ENCODE peak calls at places on chromosomes 12 and 14, in eight cellular contexts. One of them, this sample, is unnamed.

GRCh38 chr12:56634242-56634836 is 4.2 kb upstream of the BAZ2A start:
- DNase-seq in fibroblast of pulmonary artery: no peak
- DNase-seq in mesendoderm: peak; percentile 87
- DNase-seq in Peyer's patch: peak; percentile 73
- DNase-seq in stimulated activated CD4-positive, alpha-beta T cell treated with anti-CD3 and anti-CD28 coated beads, Interleukin-4, amount 100 ng/mL, for 24 hours: peak; percentile 26
- DNase-seq in OCI-LY7: peak; percentile 46
- DNase-seq in IMR-90: no peak
- DNase-seq in HT-29: peak; percentile 83
- DNase-seq in this sample: no peak

GRCh38 chr12:6158263-6158662 is 33.8 kb upstream of the VWF start:
- DNase-seq in fibroblast of pulmonary artery: peak; percentile 30
- DNase-seq in mesendoderm: no peak
- DNase-seq in Peyer's patch: no peak
- DNase-seq in stimulated activated CD4-positive, alpha-beta T cell treated with anti-CD3 and anti-CD28 coated beads, Interleukin-4, amount 100 ng/mL, for 24 hours: no peak
- DNase-seq in OCI-LY7: no peak
- DNase-seq in IMR-90: no peak
- DNase-seq in HT-29: no peak
- DNase-seq in this sample: no peak

GRCh38 chr14:69651653-69652052 is 40.3 kb downstream of the SUSD6 start:
- DNase-seq in fibroblast of pulmonary artery: no peak
- DNase-seq in mesendoderm: no peak
- DNase-seq in Peyer's patch: no peak
- DNase-seq in stimulated activated CD4-positive, alpha-beta T cell treated with anti-CD3 and anti-CD28 coated beads, Interleukin-4, amount 100 ng/mL, for 24 hours: no peak
- DNase-seq in OCI-LY7: no peak
- DNase-seq in IMR-90: peak; percentile 28
- DNase-seq in HT-29: no peak
- DNase-seq in this sample: no peak

GRCh38 chr14:53953828-53954550 is 2.6 kb downstream of the BMP4 start:
- DNase-seq in fibroblast of pulmonary artery: peak; percentile 39
- DNase-seq in mesendoderm: peak; percentile 66
- DNase-seq in Peyer's patch: peak; percentile 71
- DNase-seq in stimulated activated CD4-positive, alpha-beta T cell treated with anti-CD3 and anti-CD28 coated beads, Interleukin-4, amount 100 ng/mL, for 24 hours: no peak
- DNase-seq in OCI-LY7: no peak
- DNase-seq in IMR-90: peak; percentile 29
- DNase-seq in HT-29: peak; percentile 54
- DNase-seq in this sample: no peak

GRCh38 chr12:47014474-47014873 is 64.9 kb upstream of the PCED1B start:
- DNase-seq in fibroblast of pulmonary artery: peak; percentile 86
- DNase-seq in mesendoderm: no peak
- DNase-seq in Peyer's patch: no peak
- DNase-seq in stimulated activated CD4-positive, alpha-beta T cell treated with anti-CD3 and anti-CD28 coated beads, Interleukin-4, amount 100 ng/mL, for 24 hours: no peak
- DNase-seq in OCI-LY7: no peak
- DNase-seq in IMR-90: peak; percentile 96
- DNase-seq in HT-29: no peak
- DNase-seq in this sample: peak; percentile 24

GRCh38 chr14:68941820-68942219 is 37.3 kb downstream of the ACTN1 start:
- DNase-seq in fibroblast of pulmonary artery: peak; percentile 92
- DNase-seq in mesendoderm: peak; percentile 99
- DNase-seq in Peyer's patch: no peak
- DNase-seq in stimulated activated CD4-positive, alpha-beta T cell treated with anti-CD3 and anti-CD28 coated beads, Interleukin-4, amount 100 ng/mL, for 24 hours: no peak
- DNase-seq in OCI-LY7: no peak
- DNase-seq in IMR-90: peak; percentile 90
- DNase-seq in HT-29: peak; percentile 53
- DNase-seq in this sample: no peak

GRCh38 chr14:25094171-25094907 is 44.4 kb upstream of the STXBP6 start:
- DNase-seq in fibroblast of pulmonary artery: no peak
- DNase-seq in mesendoderm: peak; percentile 43
- DNase-seq in Peyer's patch: no peak
- DNase-seq in stimulated activated CD4-positive, alpha-beta T cell treated with anti-CD3 and anti-CD28 coated beads, Interleukin-4, amount 100 ng/mL, for 24 hours: no peak
- DNase-seq in OCI-LY7: no peak
- DNase-seq in IMR-90: peak; percentile 45
- DNase-seq in HT-29: no peak
- DNase-seq in this sample: peak; percentile 73

GRCh38 chr12:69397978-69398377 is 38.4 kb downstream of the YEATS4 start:
- DNase-seq in fibroblast of pulmonary artery: peak; percentile 80
- DNase-seq in mesendoderm: no peak
- DNase-seq in Peyer's patch: no peak
- DNase-seq in stimulated activated CD4-positive, alpha-beta T cell treated with anti-CD3 and anti-CD28 coated beads, Interleukin-4, amount 100 ng/mL, for 24 hours: no peak
- DNase-seq in OCI-LY7: no peak
- DNase-seq in IMR-90: peak; percentile 62
- DNase-seq in HT-29: no peak
- DNase-seq in this sample: no peak

GRCh38 chr12:98388126-98388525 is 127.3 kb upstream of the TMPO start:
- DNase-seq in fibroblast of pulmonary artery: no peak
- DNase-seq in mesendoderm: no peak
- DNase-seq in Peyer's patch: no peak
- DNase-seq in stimulated activated CD4-positive, alpha-beta T cell treated with anti-CD3 and anti-CD28 coated beads, Interleukin-4, amount 100 ng/mL, for 24 hours: no peak
- DNase-seq in OCI-LY7: no peak
- DNase-seq in IMR-90: no peak
- DNase-seq in HT-29: no peak
- DNase-seq in this sample: no peak

GRCh38 chr12:55057466-55057865 is 37.7 kb downstream of the NEUROD4 start:
- DNase-seq in fibroblast of pulmonary artery: no peak
- DNase-seq in mesendoderm: peak; percentile 28
- DNase-seq in Peyer's patch: no peak
- DNase-seq in stimulated activated CD4-positive, alpha-beta T cell treated with anti-CD3 and anti-CD28 coated beads, Interleukin-4, amount 100 ng/mL, for 24 hours: no peak
- DNase-seq in OCI-LY7: no peak
- DNase-seq in IMR-90: no peak
- DNase-seq in HT-29: no peak
- DNase-seq in this sample: no peak

GRCh38 chr14:51239813-51240803 is at the start of gene TMX1:
- DNase-seq in fibroblast of pulmonary artery: peak; percentile 99
- DNase-seq in mesendoderm: peak; percentile 100
- DNase-seq in Peyer's patch: peak; percentile 91
- DNase-seq in stimulated activated CD4-positive, alpha-beta T cell treated with anti-CD3 and anti-CD28 coated beads, Interleukin-4, amount 100 ng/mL, for 24 hours: peak; percentile 94
- DNase-seq in OCI-LY7: peak; percentile 97
- DNase-seq in IMR-90: peak; percentile 99
- DNase-seq in HT-29: peak; percentile 95
- DNase-seq in this sample: peak; percentile 100

GRCh38 chr12:127191124-127191523 is 1075.8 kb upstream of the TMEM132C start:
- DNase-seq in fibroblast of pulmonary artery: peak; percentile 38
- DNase-seq in mesendoderm: no peak
- DNase-seq in Peyer's patch: no peak
- DNase-seq in stimulated activated CD4-positive, alpha-beta T cell treated with anti-CD3 and anti-CD28 coated beads, Interleukin-4, amount 100 ng/mL, for 24 hours: no peak
- DNase-seq in OCI-LY7: no peak
- DNase-seq in IMR-90: peak; percentile 74
- DNase-seq in HT-29: no peak
- DNase-seq in this sample: no peak